ENCODE peak calls at places on chromosomes 16 and 17, in seven cellular contexts. One of them, this sample, is unnamed.

GRCh38 chr17:70313450-70313849 is 144.1 kb downstream of the KCNJ2 start:
- DNase-seq in heart left ventricle: no peak
- DNase-seq in progenitor cell of endocrine pancreas: no peak
- DNase-seq in activated CD4-positive, alpha-beta T cell treated with anti-CD3 and anti-CD28 coated beads, Interleukin-2, amount 10 ng/mL, durations not matched to agents 7 days and 5 days: no peak
- DNase-seq in GM13977: peak
- DNase-seq in endothelial cell of umbilical vein: no peak
- DNase-seq in HTR-8/SVneo: no peak
- DNase-seq in this sample: no peak

GRCh38 chr16:67294927-67295326 is 15.6 kb downstream of the PLEKHG4 start:
- DNase-seq in progenitor cell of endocrine pancreas: no peak
- DNase-seq in heart left ventricle: no peak
- DNase-seq in endothelial cell of umbilical vein: no peak
- DNase-seq in activated CD4-positive, alpha-beta T cell treated with anti-CD3 and anti-CD28 coated beads, Interleukin-2, amount 10 ng/mL, durations not matched to agents 7 days and 5 days: no peak
- DNase-seq in GM13977: no peak
- DNase-seq in HTR-8/SVneo: no peak
- DNase-seq in this sample: peak

GRCh38 chr17:39164675-39165143 is 1.3 kb downstream of the ARL5C start:
- DNase-seq in activated CD4-positive, alpha-beta T cell treated with anti-CD3 and anti-CD28 coated beads, Interleukin-2, amount 10 ng/mL, durations not matched to agents 7 days and 5 days: peak
- DNase-seq in GM13977: peak
- DNase-seq in progenitor cell of endocrine pancreas: peak
- DNase-seq in endothelial cell of umbilical vein: peak
- DNase-seq in HTR-8/SVneo: peak
- DNase-seq in heart left ventricle: peak
- DNase-seq in this sample: peak

GRCh38 chr16:11783319-11784047 is 13.6 kb downstream of the ZC3H7A start:
- DNase-seq in heart left ventricle: no peak
- DNase-seq in activated CD4-positive, alpha-beta T cell treated with anti-CD3 and anti-CD28 coated beads, Interleukin-2, amount 10 ng/mL, durations not matched to agents 7 days and 5 days: peak
- DNase-seq in GM13977: peak
- DNase-seq in progenitor cell of endocrine pancreas: no peak
- DNase-seq in endothelial cell of umbilical vein: peak
- DNase-seq in HTR-8/SVneo: no peak
- DNase-seq in this sample: no peak

GRCh38 chr16:50165473-50165872 is 12.4 kb downstream of the TENT4B start:
- DNase-seq in heart left ventricle: no peak
- DNase-seq in activated CD4-positive, alpha-beta T cell treated with anti-CD3 and anti-CD28 coated beads, Interleukin-2, amount 10 ng/mL, durations not matched to agents 7 days and 5 days: no peak
- DNase-seq in endothelial cell of umbilical vein: no peak
- DNase-seq in GM13977: no peak
- DNase-seq in progenitor cell of endocrine pancreas: no peak
- DNase-seq in HTR-8/SVneo: no peak
- DNase-seq in this sample: no peak

GRCh38 chr16:11670171-11671131 is 2.2 kb downstream of the SNN start:
- DNase-seq in progenitor cell of endocrine pancreas: no peak
- DNase-seq in endothelial cell of umbilical vein: no peak
- DNase-seq in heart left ventricle: no peak
- DNase-seq in GM13977: peak
- DNase-seq in HTR-8/SVneo: no peak
- DNase-seq in activated CD4-positive, alpha-beta T cell treated with anti-CD3 and anti-CD28 coated beads, Interleukin-2, amount 10 ng/mL, durations not matched to agents 7 days and 5 days: peak
- DNase-seq in this sample: peak

GRCh38 chr16:25037632-25038031 is 22.5 kb upstream of the ARHGAP17 start:
- DNase-seq in endothelial cell of umbilical vein: no peak
- DNase-seq in HTR-8/SVneo: no peak
- DNase-seq in heart left ventricle: no peak
- DNase-seq in GM13977: no peak
- DNase-seq in activated CD4-positive, alpha-beta T cell treated with anti-CD3 and anti-CD28 coated beads, Interleukin-2, amount 10 ng/mL, durations not matched to agents 7 days and 5 days: no peak
- DNase-seq in progenitor cell of endocrine pancreas: no peak
- DNase-seq in this sample: no peak

GRCh38 chr17:78652024-78652423 is 74.8 kb upstream of the DNAH17 start:
- DNase-seq in HTR-8/SVneo: no peak
- DNase-seq in GM13977: no peak
- DNase-seq in heart left ventricle: no peak
- DNase-seq in activated CD4-positive, alpha-beta T cell treated with anti-CD3 and anti-CD28 coated beads, Interleukin-2, amount 10 ng/mL, durations not matched to agents 7 days and 5 days: no peak
- DNase-seq in progenitor cell of endocrine pancreas: no peak
- DNase-seq in endothelial cell of umbilical vein: no peak
- DNase-seq in this sample: no peak

GRCh38 chr17:75640556-75641119 is 7.4 kb downstream of the SMIM5 start:
- DNase-seq in progenitor cell of endocrine pancreas: no peak
- DNase-seq in GM13977: no peak
- DNase-seq in heart left ventricle: no peak
- DNase-seq in activated CD4-positive, alpha-beta T cell treated with anti-CD3 and anti-CD28 coated beads, Interleukin-2, amount 10 ng/mL, durations not matched to agents 7 days and 5 days: no peak
- DNase-seq in endothelial cell of umbilical vein: no peak
- DNase-seq in HTR-8/SVneo: no peak
- DNase-seq in this sample: peak

GRCh38 chr17:33651631-33652030 is 358.5 kb upstream of the ASIC2 start:
- DNase-seq in endothelial cell of umbilical vein: no peak
- DNase-seq in HTR-8/SVneo: no peak
- DNase-seq in progenitor cell of endocrine pancreas: no peak
- DNase-seq in heart left ventricle: no peak
- DNase-seq in activated CD4-positive, alpha-beta T cell treated with anti-CD3 and anti-CD28 coated beads, Interleukin-2, amount 10 ng/mL, durations not matched to agents 7 days and 5 days: no peak
- DNase-seq in GM13977: no peak
- DNase-seq in this sample: peak

GRCh38 chr17:58452738-58453137 is 35.4 kb upstream of the RNF43 start:
- DNase-seq in endothelial cell of umbilical vein: no peak
- DNase-seq in activated CD4-positive, alpha-beta T cell treated with anti-CD3 and anti-CD28 coated beads, Interleukin-2, amount 10 ng/mL, durations not matched to agents 7 days and 5 days: no peak
- DNase-seq in heart left ventricle: no peak
- DNase-seq in HTR-8/SVneo: no peak
- DNase-seq in GM13977: no peak
- DNase-seq in progenitor cell of endocrine pancreas: no peak
- DNase-seq in this sample: peak

GRCh38 chr17:76670708-76671122 is 27.2 kb upstream of the ST6GALNAC1 start:
- DNase-seq in HTR-8/SVneo: no peak
- DNase-seq in GM13977: no peak
- DNase-seq in heart left ventricle: no peak
- DNase-seq in progenitor cell of endocrine pancreas: no peak
- DNase-seq in activated CD4-positive, alpha-beta T cell treated with anti-CD3 and anti-CD28 coated beads, Interleukin-2, amount 10 ng/mL, durations not matched to agents 7 days and 5 days: no peak
- DNase-seq in endothelial cell of umbilical vein: no peak
- DNase-seq in this sample: no peak

GRCh38 chr16:23124315-23124714 is 24.9 kb downstream of the USP31 start:
- DNase-seq in progenitor cell of endocrine pancreas: no peak
- DNase-seq in activated CD4-positive, alpha-beta T cell treated with anti-CD3 and anti-CD28 coated beads, Interleukin-2, amount 10 ng/mL, durations not matched to agents 7 days and 5 days: no peak
- DNase-seq in GM13977: no peak
- DNase-seq in HTR-8/SVneo: no peak
- DNase-seq in endothelial cell of umbilical vein: peak
- DNase-seq in heart left ventricle: no peak
- DNase-seq in this sample: no peak

GRCh38 chr16:56428087-56428486 is 2.7 kb upstream of the AMFR start:
- DNase-seq in endothelial cell of umbilical vein: no peak
- DNase-seq in progenitor cell of endocrine pancreas: no peak
- DNase-seq in activated CD4-positive, alpha-beta T cell treated with anti-CD3 and anti-CD28 coated beads, Interleukin-2, amount 10 ng/mL, durations not matched to agents 7 days and 5 days: no peak
- DNase-seq in HTR-8/SVneo: no peak
- DNase-seq in heart left ventricle: no peak
- DNase-seq in GM13977: no peak
- DNase-seq in this sample: no peak

GRCh38 chr17:45201457-45201856 is 20.2 kb upstream of the FMNL1 start:
- DNase-seq in endothelial cell of umbilical vein: no peak
- DNase-seq in HTR-8/SVneo: no peak
- DNase-seq in activated CD4-positive, alpha-beta T cell treated with anti-CD3 and anti-CD28 coated beads, Interleukin-2, amount 10 ng/mL, durations not matched to agents 7 days and 5 days: no peak
- DNase-seq in GM13977: no peak
- DNase-seq in heart left ventricle: no peak
- DNase-seq in progenitor cell of endocrine pancreas: no peak
- DNase-seq in this sample: no peak

GRCh38 chr17:80251966-80252365 is 8.7 kb upstream of the RNF213 start:
- DNase-seq in HTR-8/SVneo: no peak
- DNase-seq in endothelial cell of umbilical vein: no peak
- DNase-seq in activated CD4-positive, alpha-beta T cell treated with anti-CD3 and anti-CD28 coated beads, Interleukin-2, amount 10 ng/mL, durations not matched to agents 7 days and 5 days: no peak
- DNase-seq in GM13977: no peak
- DNase-seq in heart left ventricle: no peak
- DNase-seq in progenitor cell of endocrine pancreas: no peak
- DNase-seq in this sample: peak

GRCh38 chr16:885391-885790 is 84.9 kb upstream of the GNG13 start:
- DNase-seq in endothelial cell of umbilical vein: no peak
- DNase-seq in heart left ventricle: no peak
- DNase-seq in progenitor cell of endocrine pancreas: no peak
- DNase-seq in HTR-8/SVneo: no peak
- DNase-seq in activated CD4-positive, alpha-beta T cell treated with anti-CD3 and anti-CD28 coated beads, Interleukin-2, amount 10 ng/mL, durations not matched to agents 7 days and 5 days: no peak
- DNase-seq in GM13977: no peak
- DNase-seq in this sample: no peak